ENCODE peak calls at places on chromosome 6, in five cellular contexts. One of them, this sample, is unnamed.

GRCh38 chr6:36642913-36643817 is 35.3 kb upstream of the CDKN1A start:
- DNase-seq in cerebellar cortex: peak
- DNase-seq in activated T-cell treated with anti-CD3 and anti-CD28 coated beads, Interleukin-2, amount 50 U/mL, for 72 hours: no peak
- DNase-seq in myocyte: peak
- DNase-seq in NCI-H1694: no peak
- DNase-seq in this sample: no peak

GRCh38 chr6:26157150-26157837 is 70.1 kb downstream of the HFE start:
- DNase-seq in cerebellar cortex: peak
- DNase-seq in NCI-H1694: peak
- DNase-seq in activated T-cell treated with anti-CD3 and anti-CD28 coated beads, Interleukin-2, amount 50 U/mL, for 72 hours: peak
- DNase-seq in myocyte: peak
- DNase-seq in this sample: peak

GRCh38 chr6:125357515-125358256 is 55.9 kb upstream of the HDDC2 start:
- DNase-seq in NCI-H1694: no peak
- DNase-seq in cerebellar cortex: no peak
- DNase-seq in myocyte: no peak
- DNase-seq in activated T-cell treated with anti-CD3 and anti-CD28 coated beads, Interleukin-2, amount 50 U/mL, for 72 hours: peak
- DNase-seq in this sample: peak

GRCh38 chr6:44438827-44439226 is 51.3 kb downstream of the CDC5L start:
- DNase-seq in myocyte: no peak
- DNase-seq in activated T-cell treated with anti-CD3 and anti-CD28 coated beads, Interleukin-2, amount 50 U/mL, for 72 hours: no peak
- DNase-seq in NCI-H1694: no peak
- DNase-seq in cerebellar cortex: no peak
- DNase-seq in this sample: no peak

GRCh38 chr6:34576286-34576955 is 20.3 kb upstream of the SPDEF start:
- DNase-seq in activated T-cell treated with anti-CD3 and anti-CD28 coated beads, Interleukin-2, amount 50 U/mL, for 72 hours: no peak
- DNase-seq in NCI-H1694: no peak
- DNase-seq in cerebellar cortex: no peak
- DNase-seq in myocyte: no peak
- DNase-seq in this sample: no peak

GRCh38 chr6:30357678-30358339 is 12.9 kb downstream of the RPP21 start:
- DNase-seq in cerebellar cortex: peak
- DNase-seq in activated T-cell treated with anti-CD3 and anti-CD28 coated beads, Interleukin-2, amount 50 U/mL, for 72 hours: peak
- DNase-seq in myocyte: peak
- DNase-seq in NCI-H1694: peak
- DNase-seq in this sample: peak

GRCh38 chr6:170086639-170087420 is 204.0 kb downstream of the DLL1 start:
- DNase-seq in cerebellar cortex: no peak
- DNase-seq in activated T-cell treated with anti-CD3 and anti-CD28 coated beads, Interleukin-2, amount 50 U/mL, for 72 hours: no peak
- DNase-seq in myocyte: no peak
- DNase-seq in NCI-H1694: no peak
- DNase-seq in this sample: no peak

GRCh38 chr6:148591656-148592055 is 155.2 kb upstream of the UST start:
- DNase-seq in activated T-cell treated with anti-CD3 and anti-CD28 coated beads, Interleukin-2, amount 50 U/mL, for 72 hours: no peak
- DNase-seq in myocyte: no peak
- DNase-seq in NCI-H1694: no peak
- DNase-seq in cerebellar cortex: no peak
- DNase-seq in this sample: no peak

GRCh38 chr6:126228001-126228791 is 111.7 kb upstream of the CENPW start:
- DNase-seq in cerebellar cortex: peak
- DNase-seq in NCI-H1694: peak
- DNase-seq in myocyte: peak
- DNase-seq in activated T-cell treated with anti-CD3 and anti-CD28 coated beads, Interleukin-2, amount 50 U/mL, for 72 hours: no peak
- DNase-seq in this sample: no peak

This sample was measured in pons.